ENCODE peak calls at places on chromosomes 12 and 14, in seven cellular contexts. S is left ventricle myocardium inferior; T is A549; Z is stimulated activated CD8-positive, alpha-beta memory T cell treated with anti-CD3 and anti-CD28 coated beads, Interleukin-2, amount 100 ng/mL, for 1 hour; X is T-helper 2 cell; K is lower lobe of right lung; M is NB4. B is an unnamed sample.

GRCh38 chr12:5015711-5016492 is 27.8 kb upstream of the KCNA5 start:
- DNase-seq in S (no peak), T (no peak), Z (no peak), X (peak; percentile 24), K (no peak), M (no peak), B (no peak)

GRCh38 chr12:93025145-93026103 is 96.3 kb upstream of the EEA1 start:
- DNase-seq in S (no peak), T (peak; percentile 59), Z (no peak), X (peak; percentile 28), K (no peak), M (peak; percentile 77), B (no peak)

GRCh38 chr14:53510281-53510912 is 357.3 kb upstream of the DDHD1 start:
- DNase-seq in S (no peak), T (no peak), Z (no peak), X (no peak), K (no peak), M (no peak), B (no peak)

GRCh38 chr12:124828264-124829007 is 35.2 kb downstream of the SCARB1 start:
- DNase-seq in S (no peak), T (peak; percentile 96), Z (no peak), X (no peak), K (no peak), M (no peak), B (no peak)

GRCh38 chr14:52283099-52283498 is 15.6 kb downstream of the PTGDR start:
- DNase-seq in S (no peak), T (no peak), Z (no peak), X (no peak), K (no peak), M (no peak), B (no peak)

GRCh38 chr12:53324113-53324778 is 2.8 kb upstream of the AAAS start:
- DNase-seq in S (peak; percentile 28), T (no peak), Z (peak; percentile 14), X (peak; percentile 85), K (peak; percentile 58), M (peak; percentile 82), B (peak; percentile 41)

GRCh38 chr14:99478133-99478532 is 2.5 kb downstream of the SETD3 start:
- DNase-seq in S (no peak), T (no peak), Z (no peak), X (no peak), K (no peak), M (no peak), B (no peak)

GRCh38 chr12:24754690-24755638 is 193.9 kb downstream of the BCAT1 start:
- DNase-seq in S (no peak), T (no peak), Z (no peak), X (peak; percentile 7), K (no peak), M (no peak), B (no peak)

B was measured in left ventricle myocardium superior.